ENCODE peak calls at places on chromosome 11, in four cellular contexts. I, H, T and Y are unnamed samples.

GRCh38 chr11:104907521-104908185 is 9.4 kb upstream of the CASP12 start:
- DNase-seq in I (no peak), H (no peak), T (no peak), Y (no peak)

GRCh38 chr11:45100338-45100737 is 46.1 kb upstream of the PRDM11 start:
- DNase-seq in I (no peak), H (no peak), T (no peak), Y (no peak)

GRCh38 chr11:3229673-3230630 is 2.3 kb downstream of the MRGPRE start:
- DNase-seq in I (no peak), H (no peak), T (no peak), Y (no peak)

GRCh38 chr11:8911040-8911823 is at the start of gene AKIP1:
- DNase-seq in I (peak), H (peak), T (peak), Y (peak)

GRCh38 chr11:126140106-126140931 is 71.1 kb downstream of the RPUSD4 start:
- DNase-seq in I (no peak), H (no peak), T (no peak), Y (no peak)

GRCh38 chr11:43567396-43567975 is 113.1 kb upstream of the HSD17B12 start:
- DNase-seq in I (no peak), H (no peak), T (peak), Y (no peak)

GRCh38 chr11:3231550-3231850 is 717 bp downstream of the MRGPRE start:
- DNase-seq in I (no peak), H (no peak), T (no peak), Y (no peak)

GRCh38 chr11:62446091-62446490 is 27.3 kb downstream of the SCGB1A1 start:
- DNase-seq in I (no peak), H (no peak), T (no peak), Y (no peak)

GRCh38 chr11:7609521-7609920 is 63.8 kb downstream of the CYB5R2 start:
- DNase-seq in I (no peak), H (no peak), T (no peak), Y (no peak)

GRCh38 chr11:102831128-102831708 is 12.2 kb downstream of the MMP3 start:
- DNase-seq in I (no peak), H (peak), T (no peak), Y (no peak)